ENCODE peak calls at places on chromosome 19, in four cellular contexts. H is GM12878, G is SK-N-SH, A is K562. O is an unnamed sample.

GRCh38 chr19:30225615-30226463 is 146.3 kb upstream of the ZNF536 start:
- DNase-seq in H (no peak), G (peak; percentile 73), A (no peak), O (no peak)

GRCh38 chr19:2168619-2169424 is 5.1 kb downstream of the DOT1L start:
- DNase-seq in H (peak; percentile 92), G (peak; percentile 85), A (peak; percentile 97), O (no peak)

GRCh38 chr19:6471076-6471475 is 7.0 kb downstream of the CRB3 start:
- DNase-seq in H (no peak), G (no peak), A (no peak), O (no peak)

GRCh38 chr19:17797397-17798201 is 2.7 kb downstream of the B3GNT3 start:
- DNase-seq in H (no peak), G (peak; percentile 48), A (no peak), O (no peak)

GRCh38 chr19:35639863-35640262 is 1.7 kb upstream of the ETV2 start:
- DNase-seq in H (no peak), G (no peak), A (no peak), O (no peak)

GRCh38 chr19:19544257-19545127 is 6.4 kb downstream of the CILP2 start:
- DNase-seq in H (no peak), G (no peak), A (no peak), O (no peak)

GRCh38 chr19:48363810-48364563 is at the start of the genes SYNGR4 and TMEM143:
- DNase-seq in H (peak; percentile 99), G (peak; percentile 97), A (peak; percentile 100), O (peak; percentile 99)

GRCh38 chr19:23378948-23379347 is 16.3 kb downstream of the ZNF91 start:
- DNase-seq in H (no peak), G (no peak), A (no peak), O (no peak)

GRCh38 chr19:50510121-50510670 is 795 bp downstream of the JOSD2 start:
- DNase-seq in H (no peak), G (peak; percentile 76), A (no peak), O (no peak)

GRCh38 chr19:40592170-40592569 is 9.0 kb upstream of the LTBP4 start:
- DNase-seq in H (no peak), G (peak; percentile 58), A (peak; percentile 48), O (no peak)

GRCh38 chr19:3466630-3467029 is 13.7 kb downstream of the SMIM24 start:
- DNase-seq in H (no peak), G (no peak), A (no peak), O (no peak)

GRCh38 chr19:18784786-18785120 is 6.4 kb downstream of the COMP start:
- DNase-seq in H (no peak), G (no peak), A (no peak), O (no peak)

GRCh38 chr19:35856546-35857149 is at the start of gene KIRREL2:
- DNase-seq in H (no peak), G (peak; percentile 90), A (no peak), O (peak; percentile 72)

GRCh38 chr19:7888145-7888825 is at the start of gene LRRC8E:
- DNase-seq in H (no peak), G (peak; percentile 24), A (peak; percentile 89), O (peak; percentile 87)

GRCh38 chr19:372306-372890 is 27.8 kb upstream of the MIER2 start:
- DNase-seq in H (no peak), G (peak; percentile 81), A (no peak), O (no peak)
- TF ChIP-seq USF1 in H (no peak), G (no peak), A (no peak), O (no peak)

DNA sequence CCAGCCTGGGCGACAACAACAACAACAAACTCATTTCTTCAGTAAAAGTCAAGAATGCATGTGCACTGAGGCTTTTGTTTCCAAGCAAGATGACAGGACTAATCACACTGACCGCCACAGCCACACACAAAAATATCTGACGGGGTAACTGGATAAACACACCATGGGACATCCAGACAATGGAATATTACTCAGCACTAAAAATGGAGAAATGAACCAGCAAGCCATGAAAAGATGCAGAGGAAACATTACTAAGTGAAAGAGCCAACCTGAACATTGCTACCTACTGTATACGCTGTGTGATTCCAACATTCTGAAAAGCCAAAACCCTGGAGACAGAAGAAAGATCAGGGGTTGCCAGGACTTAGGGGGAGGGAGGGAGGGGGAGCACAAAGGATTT is 36.7 kb downstream of the FAAP24 start:
- DNase-seq in H (no peak), G (no peak), A (no peak), O (no peak)
- TF ChIP-seq USF1 in H (no peak), G (no peak), A (no peak), O (no peak)

GRCh38 chr19:55249841-55250240 is 9.0 kb downstream of the PPP6R1 start:
- DNase-seq in H (no peak), G (no peak), A (no peak), O (no peak)

GRCh38 chr19:55246462-55247451 is 12.1 kb downstream of the PPP6R1 start:
- DNase-seq in H (no peak), G (no peak), A (peak; percentile 53), O (no peak)

GRCh38 chr19:55248166-55248675 is 10.6 kb downstream of the PPP6R1 start:
- DNase-seq in H (no peak), G (peak; percentile 69), A (no peak), O (no peak)

GRCh38 chr19:55248704-55249103 is 10.1 kb downstream of the PPP6R1 start:
- DNase-seq in H (no peak), G (peak; percentile 43), A (no peak), O (no peak)

GRCh38 chr19:55247621-55248099 is 11.2 kb downstream of the PPP6R1 start:
- DNase-seq in H (no peak), G (peak; percentile 71), A (peak; percentile 21), O (no peak)
- TF ChIP-seq USF1 in H (no peak), G (no peak), A (no peak), O (no peak)

GRCh38 chr19:10224337-10224736 is 6.8 kb downstream of the S1PR2 start:
- DNase-seq in H (no peak), G (no peak), A (no peak), O (no peak)
- TF ChIP-seq USF1 in H (no peak), G (no peak), A (no peak), O (no peak)

O was measured in WTC11.